ENCODE peak calls at places on chromosomes 16 and 17, in six cellular contexts. P is GM06990; S is nephron progenitor cell; A is CD8-positive, alpha-beta T cell; H is upper lobe of right lung; E is natural killer cell. U is an unnamed sample.

GRCh38 chr16:66888647-66889615 is 8.6 kb downstream of the PDP2 start:
- DNase-seq in P (no peak), S (no peak), A (no peak), H (no peak), E (no peak), U (no peak)

GRCh38 chr16:17474037-17474436 is 3.3 kb upstream of the XYLT1 start:
- DNase-seq in P (no peak), S (no peak), A (no peak), H (no peak), E (no peak), U (no peak)

GRCh38 chr17:8610558-8610957 is 20.0 kb downstream of the MYH10 start:
- DNase-seq in P (no peak), S (no peak), A (no peak), H (no peak), E (no peak), U (no peak)

GRCh38 chr17:57521606-57522435 is 223.3 kb downstream of the CCDC182 start:
- DNase-seq in P (no peak), S (no peak), A (no peak), H (no peak), E (no peak), U (no peak)

GRCh38 chr17:83131268-83132011 is 52.0 kb downstream of the METRNL start:
- DNase-seq in P (no peak), S (no peak), A (no peak), H (peak), E (no peak), U (no peak)

GRCh38 chr17:39688475-39688835 is 598 bp upstream of the PGAP3 start:
- DNase-seq in P (no peak), S (no peak), A (no peak), H (no peak), E (no peak), U (no peak)

GRCh38 chr17:73338050-73338491 is 26.3 kb upstream of the CDC42EP4 start:
- DNase-seq in P (no peak), S (peak), A (no peak), H (no peak), E (no peak), U (no peak)

GRCh38 chr16:11047939-11048500 is 103.7 kb downstream of the CLEC16A start:
- DNase-seq in P (no peak), S (no peak), A (no peak), H (no peak), E (no peak), U (no peak)

GRCh38 chr17:36124879-36125824 is 21.5 kb downstream of the CCL4 start:
- DNase-seq in P (no peak), S (no peak), A (no peak), H (no peak), E (no peak), U (no peak)

GRCh38 chr17:81665205-81666091 is 957 bp downstream of the OXLD1 start:
- DNase-seq in P (peak), S (no peak), A (no peak), H (peak), E (peak), U (no peak)

GRCh38 chr16:53501216-53501859 is 1.7 kb downstream of the AKTIP start:
- DNase-seq in P (no peak), S (no peak), A (no peak), H (no peak), E (no peak), U (no peak)

GRCh38 chr16:85172465-85173071 is 60.3 kb upstream of the CIBAR2 start:
- DNase-seq in P (no peak), S (peak), A (no peak), H (no peak), E (no peak), U (no peak)

GRCh38 chr16:57612494-57612893 is 15.9 kb upstream of the ADGRG1 start:
- DNase-seq in P (no peak), S (no peak), A (no peak), H (peak), E (no peak), U (no peak)

GRCh38 chr17:27882162-27882840 is 10.9 kb downstream of the LYRM9 start:
- DNase-seq in P (no peak), S (no peak), A (no peak), H (no peak), E (no peak), U (no peak)

GRCh38 chr17:78322858-78323455 is 36.9 kb downstream of the SOCS3 start:
- DNase-seq in P (no peak), S (no peak), A (no peak), H (no peak), E (no peak), U (no peak)

GRCh38 chr16:67796099-67796718 is 10.2 kb downstream of the RANBP10 start:
- DNase-seq in P (no peak), S (no peak), A (no peak), H (no peak), E (no peak), U (no peak)

GRCh38 chr16:57592591-57593003 is 35.8 kb upstream of the ADGRG1 start:
- DNase-seq in P (no peak), S (no peak), A (peak), H (no peak), E (peak), U (no peak)

GRCh38 chr16:66084306-66084705 is 282.2 kb upstream of the CDH5 start:
- DNase-seq in P (no peak), S (no peak), A (no peak), H (no peak), E (no peak), U (no peak)

GRCh38 chr16:648071-648785 is 937 bp upstream of the WDR90 start:
- DNase-seq in P (peak), S (no peak), A (no peak), H (peak), E (no peak), U (no peak)
- TF ChIP-seq CTCF in P (peak), S (peak), A (peak), H (peak), E (no peak), U (peak)

GRCh38 chr17:17380156-17380925 is 77.2 kb downstream of the NT5M start:
- DNase-seq in P (no peak), S (no peak), A (no peak), H (peak), E (no peak), U (no peak)
- TF ChIP-seq CTCF in P (no peak), S (no peak), A (no peak), H (no peak), E (no peak), U (no peak)

GRCh38 chr17:17140590-17140980 is 65.5 kb downstream of the PLD6 start:
- DNase-seq in P (no peak), S (no peak), A (no peak), H (no peak), E (no peak), U (peak)
- TF ChIP-seq CTCF in P (no peak), S (no peak), A (no peak), H (no peak), E (no peak), U (no peak)

GRCh38 chr17:74921045-74921681 is 1.9 kb downstream of the USH1G start:
- DNase-seq in P (no peak), S (peak), A (no peak), H (no peak), E (no peak), U (no peak)

GRCh38 chr17:74920679-74921044 is 2.4 kb downstream of the USH1G start:
- DNase-seq in P (no peak), S (no peak), A (no peak), H (no peak), E (no peak), U (no peak)

GRCh38 chr17:74920306-74920620 is 2.8 kb downstream of the USH1G start:
- DNase-seq in P (no peak), S (no peak), A (no peak), H (no peak), E (no peak), U (no peak)

GRCh38 chr17:74918906-74919305 is 4.1 kb downstream of the USH1G start:
- DNase-seq in P (no peak), S (no peak), A (no peak), H (no peak), E (no peak), U (no peak)

DNA sequence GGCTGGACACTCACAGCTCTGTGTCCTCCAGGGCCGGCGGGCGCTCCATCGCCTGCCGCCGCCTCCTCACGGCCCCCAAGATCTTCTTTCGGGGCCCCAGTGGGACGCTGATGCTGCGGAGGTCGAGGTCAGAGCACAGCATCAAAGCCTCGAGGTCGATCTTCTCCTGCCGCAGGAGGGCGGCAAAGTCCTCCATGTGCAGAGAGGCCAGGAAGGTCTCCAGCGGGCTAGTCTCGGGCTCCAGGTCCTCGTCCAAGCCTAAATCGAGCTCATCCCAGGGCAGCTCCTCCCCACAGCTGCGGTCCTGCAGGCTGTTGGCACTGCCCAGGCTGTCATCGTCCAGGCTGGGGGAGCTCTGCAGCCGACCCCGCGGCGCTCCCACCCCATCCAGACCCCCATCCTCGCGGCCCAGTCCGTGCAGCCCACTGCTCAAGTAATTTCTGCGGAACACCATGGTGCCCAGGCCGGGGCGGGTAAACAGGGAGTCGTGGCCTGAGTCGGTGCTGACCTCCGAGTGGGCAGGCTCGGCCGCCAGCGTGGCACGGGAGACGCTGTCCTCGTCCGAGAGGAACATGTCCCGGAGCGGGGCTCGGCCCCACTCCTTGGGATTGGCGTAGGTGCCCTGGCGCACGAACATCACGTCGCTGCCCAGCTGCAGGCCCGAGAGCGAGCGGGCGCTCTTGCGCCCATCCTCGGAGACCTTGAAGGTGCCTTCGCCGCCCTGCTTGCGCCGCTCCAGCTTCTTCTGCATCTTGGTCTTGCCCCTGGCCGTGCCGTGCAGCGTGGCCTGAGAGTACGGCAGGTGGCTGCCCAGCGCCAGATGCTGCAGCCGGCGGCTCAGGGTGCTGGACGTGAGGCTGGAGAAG is 3.4 kb downstream of the USH1G start:
- DNase-seq in P (no peak), S (peak), A (no peak), H (no peak), E (no peak), U (peak)
- TF ChIP-seq CTCF in P (peak), S (no peak), A (no peak), H (no peak), E (no peak), U (no peak)

GRCh38 chr17:77208217-77208808 is 67.5 kb downstream of the SEC14L1 start:
- DNase-seq in P (no peak), S (no peak), A (no peak), H (no peak), E (no peak), U (peak)
- TF ChIP-seq CTCF in P (no peak), S (no peak), A (no peak), H (peak), E (no peak), U (no peak)

GRCh38 chr16:50324345-50324744 is 44.4 kb downstream of the BRD7 start:
- DNase-seq in P (no peak), S (no peak), A (no peak), H (no peak), E (no peak), U (no peak)

GRCh38 chr16:50329446-50330189 is 39.2 kb downstream of the BRD7 start:
- DNase-seq in P (no peak), S (no peak), A (no peak), H (no peak), E (no peak), U (no peak)

GRCh38 chr16:50323335-50324011 is 45.3 kb downstream of the BRD7 start:
- DNase-seq in P (no peak), S (no peak), A (no peak), H (no peak), E (no peak), U (no peak)

GRCh38 chr16:50326264-50326663 is 42.5 kb downstream of the BRD7 start:
- DNase-seq in P (no peak), S (no peak), A (no peak), H (no peak), E (no peak), U (no peak)

DNA sequence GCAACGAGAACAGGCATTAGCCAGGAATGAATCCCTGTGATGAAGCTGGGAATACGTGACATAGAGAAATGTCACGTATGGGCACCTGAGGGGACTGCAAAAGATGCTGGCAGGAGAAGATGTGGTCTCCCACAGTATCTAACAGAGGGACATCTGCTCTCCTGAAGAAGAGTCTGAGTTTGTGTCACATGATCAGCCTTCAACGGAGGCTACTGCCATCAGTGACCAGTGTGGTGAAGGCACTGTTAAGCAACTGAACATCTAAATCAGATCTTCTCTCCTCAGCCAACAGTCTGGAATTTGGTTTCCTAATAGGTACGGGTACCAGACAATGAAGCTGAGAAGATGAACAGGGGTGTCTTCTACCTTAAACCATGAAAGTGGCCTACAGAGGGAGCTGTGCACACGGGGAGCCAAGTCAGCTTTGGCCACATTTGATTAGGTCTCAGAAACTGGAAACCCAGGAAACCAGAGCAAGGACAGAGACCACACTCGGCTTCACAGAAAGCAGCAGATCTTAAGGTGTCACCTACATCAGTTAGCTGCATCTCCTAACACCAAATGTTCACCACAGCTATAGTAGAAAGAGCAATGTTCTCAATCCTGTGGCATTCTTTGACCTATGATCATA is 41.8 kb downstream of the BRD7 start:
- DNase-seq in P (no peak), S (no peak), A (peak), H (no peak), E (peak), U (no peak)
- TF ChIP-seq CTCF in P (peak), S (peak), A (peak), H (peak), E (peak), U (peak)

U was measured in endothelial cell.